ENCODE peak calls at places on chromosomes 12 and 14, in seven cellular contexts. I is stimulated activated CD8-positive, alpha-beta memory T cell treated with anti-CD3 and anti-CD28 coated beads, Interleukin-7, amount 100 ng/mL, for 1 hour; B is stimulated activated CD4-positive, alpha-beta T cell treated with anti-CD3 and anti-CD28 coated beads, Interleukin-1b, Interleukin-23, amount 100 ng/mL, for 24 hours; M is MM.1S; L is hippocampal formation; A is GM12865; F is H9. O is an unnamed sample.
A peak's percentile ranks its signal among the peaks of the same experiment; 100 is the strongest.

GRCh38 chr14:99188721-99189120 is 83.3 kb downstream of the BCL11B start:
- DNase-seq in F (peak; percentile 77), M (no peak), L (no peak), A (no peak), B (no peak), I (no peak), O (no peak)

GRCh38 chr14:91284146-91284790 is 39.8 kb upstream of the GPR68 start:
- DNase-seq in I (no peak), L (no peak), M (no peak), B (no peak), F (no peak), A (no peak), O (peak; percentile 71)

GRCh38 chr14:69519253-69519661 is 34.7 kb downstream of the PLEKHD1 start:
- DNase-seq in B (no peak), A (no peak), M (no peak), I (no peak), F (no peak), L (no peak), O (no peak)

GRCh38 chr14:101809671-101810514 is 48.4 kb downstream of the PPP2R5C start:
- DNase-seq in F (peak; percentile 91), A (peak; percentile 96), L (peak; percentile 73), I (peak; percentile 60), B (no peak), M (peak; percentile 83), O (peak; percentile 98)

GRCh38 chr12:88833641-88834116 is 253.4 kb upstream of the KITLG start:
- DNase-seq in M (no peak), L (no peak), I (no peak), B (no peak), A (no peak), F (no peak), O (peak; percentile 39)

GRCh38 chr14:33686218-33686617 is 264.7 kb downstream of the EGLN3 start:
- DNase-seq in I (no peak), B (no peak), L (no peak), F (no peak), A (no peak), M (no peak), O (no peak)

GRCh38 chr12:1838994-1839365 is 18.6 kb downstream of the LRTM2 start:
- DNase-seq in B (no peak), F (no peak), M (no peak), L (no peak), I (no peak), A (no peak), O (no peak)

GRCh38 chr12:115243933-115244628 is 560.1 kb upstream of the TBX3 start:
- DNase-seq in L (no peak), M (no peak), B (no peak), A (no peak), I (no peak), F (no peak), O (no peak)

GRCh38 chr14:54629183-54629582 is 62.3 kb downstream of the SAMD4A start:
- DNase-seq in I (no peak), L (no peak), B (no peak), M (no peak), A (no peak), F (no peak), O (no peak)

GRCh38 chr12:94100254-94100653 is 48.1 kb upstream of the PLXNC1 start:
- DNase-seq in A (no peak), M (no peak), F (no peak), I (no peak), B (no peak), L (no peak), O (peak; percentile 6)

GRCh38 chr12:64609543-64610091 is 678 bp upstream of the RASSF3 start:
- DNase-seq in I (no peak), F (no peak), M (peak; percentile 31), B (no peak), A (no peak), L (no peak), O (peak; percentile 23)

GRCh38 chr12:88417531-88417930 is 162.7 kb downstream of the KITLG start:
- DNase-seq in A (no peak), F (no peak), B (no peak), L (no peak), M (no peak), I (no peak), O (no peak)

GRCh38 chr14:52883658-52884057 is 67.2 kb downstream of the FERMT2 start:
- DNase-seq in B (no peak), I (no peak), F (no peak), A (no peak), M (no peak), L (no peak), O (no peak)

GRCh38 chr12:7645395-7646177 is 20.1 kb downstream of the APOBEC1 start:
- DNase-seq in L (no peak), F (peak; percentile 47), A (peak; percentile 34), I (no peak), B (no peak), M (peak; percentile 37), O (peak; percentile 44)

GRCh38 chr14:78673845-78674244 is 503.7 kb downstream of the NRXN3 start:
- DNase-seq in I (no peak), L (no peak), F (peak; percentile 28), B (no peak), A (no peak), M (no peak), O (peak; percentile 29)

GRCh38 chr14:73755434-73756014 is 41.3 kb upstream of the PNMA1 start:
- DNase-seq in A (peak; percentile 51), B (no peak), F (no peak), L (peak; percentile 37), I (no peak), M (no peak), O (no peak)

GRCh38 chr14:23358553-23359166 is 6.0 kb upstream of the SLC22A17 start:
- DNase-seq in A (no peak), I (no peak), M (no peak), L (no peak), F (peak; percentile 13), B (no peak), O (no peak)

GRCh38 chr12:76025601-76026575 is 5.7 kb downstream of the PHLDA1 start:
- DNase-seq in B (no peak), L (no peak), I (no peak), A (no peak), M (no peak), F (no peak), O (peak; percentile 61)

GRCh38 chr12:127293507-127294310 is 973.3 kb upstream of the TMEM132C start:
- DNase-seq in L (peak; percentile 7), M (peak; percentile 41), B (no peak), I (no peak), A (peak; percentile 52), F (peak; percentile 85), O (peak; percentile 78)

GRCh38 chr12:38502420-38502819 is 185.8 kb downstream of the ALG10B start:
- DNase-seq in B (no peak), I (no peak), F (no peak), M (no peak), A (no peak), L (no peak), O (no peak)

GRCh38 chr12:82966160-82966559 is 279.5 kb downstream of the TMTC2 start:
- DNase-seq in F (no peak), A (no peak), M (no peak), L (no peak), B (no peak), I (no peak), O (no peak)

GRCh38 chr12:103560604-103561101 is 26.4 kb upstream of the STAB2 start:
- DNase-seq in F (no peak), I (no peak), M (no peak), A (no peak), B (no peak), L (no peak), O (peak; percentile 99)

GRCh38 chr14:77122555-77123125 is 19.0 kb downstream of the ZDHHC22 start:
- DNase-seq in A (no peak), F (peak; percentile 18), B (no peak), I (no peak), M (no peak), L (no peak), O (no peak)

GRCh38 chr12:12398026-12398859 is 41.4 kb downstream of the BORCS5 start:
- DNase-seq in M (no peak), B (no peak), A (no peak), I (no peak), F (no peak), L (no peak), O (peak; percentile 95)

GRCh38 chr14:104440297-104440956 is 139.1 kb upstream of the C14orf180 start:
- DNase-seq in F (no peak), A (no peak), B (no peak), I (no peak), L (no peak), M (no peak), O (no peak)

GRCh38 chr14:76782885-76783566 is 21.8 kb downstream of the VASH1 start:
- DNase-seq in M (no peak), A (peak; percentile 42), I (no peak), F (peak; percentile 22), B (no peak), L (no peak), O (no peak)

GRCh38 chr14:69612759-69613145 is 1.4 kb downstream of the SUSD6 start:
- DNase-seq in L (no peak), I (no peak), A (no peak), M (no peak), F (no peak), B (no peak), O (no peak)

GRCh38 chr12:124087251-124088141 is 114.5 kb downstream of the ZNF664 start:
- DNase-seq in L (no peak), F (no peak), B (no peak), A (no peak), M (no peak), I (no peak), O (no peak)

GRCh38 chr12:26135571-26135970 is 10.7 kb upstream of the BHLHE41 start:
- DNase-seq in M (no peak), B (no peak), I (no peak), F (no peak), L (no peak), A (no peak), O (no peak)

GRCh38 chr12:105967038-105967776 is 171.5 kb downstream of the NUAK1 start:
- DNase-seq in M (no peak), B (no peak), A (no peak), L (no peak), I (no peak), F (no peak), O (no peak)

GRCh38 chr12:121209221-121209620 is 708 bp upstream of the P2RX4 start:
- DNase-seq in A (no peak), L (no peak), I (no peak), F (no peak), B (no peak), M (no peak), O (no peak)

GRCh38 chr12:5497329-5498058 is 65.6 kb downstream of the NTF3 start:
- DNase-seq in B (no peak), F (no peak), A (no peak), L (no peak), M (no peak), I (no peak), O (no peak)

O was measured in HCEC 1CT.